ENCODE peak calls at places on chromosomes 1 and 21, in seven cellular contexts. L, X, M, D, Y, P and W are unnamed samples. For H3K9me3, the result is how much of the 10 kb centered on the place peaks cover.

GRCh38 chr1:157092831-157093230 is 6.8 kb downstream of the ETV3L start:
- DNase-seq in M (no peak), P (peak), Y (peak), L (peak), X (peak), D (no peak), W (peak)

GRCh38 chr1:165686971-165687433 is 11.4 kb downstream of the ALDH9A1 start:
- DNase-seq in Y (no peak), P (no peak), M (no peak), L (no peak), X (no peak), D (no peak), W (no peak)

GRCh38 chr1:183287191-183287675 is 101.2 kb downstream of the LAMC2 start:
- DNase-seq in D (no peak), X (peak), P (no peak), L (no peak), Y (peak), M (no peak), W (peak)

GRCh38 chr1:199684686-199685273 is 342.7 kb upstream of the NR5A2 start:
- DNase-seq in D (no peak), L (peak), M (peak), P (no peak), Y (no peak), X (no peak), W (peak)

GRCh38 chr1:20472860-20473711 is 12.9 kb downstream of the CAMK2N1 start:
- DNase-seq in L (peak), M (peak), D (no peak), X (peak), P (no peak), Y (peak), W (peak)

GRCh38 chr1:199218065-199218464 is 579.2 kb downstream of the PTPRC start:
- DNase-seq in D (no peak), M (no peak), Y (no peak), L (no peak), X (no peak), P (peak), W (no peak)

GRCh38 chr21:35204850-35205564 is 155.9 kb upstream of the RUNX1 start:
- DNase-seq in Y (peak), L (peak), M (peak), D (peak), P (peak), X (peak), W (peak)

GRCh38 chr1:165943198-165943597 is 115.8 kb downstream of the UCK2 start:
- DNase-seq in X (no peak), Y (no peak), D (no peak), M (no peak), P (no peak), L (no peak), W (no peak)

GRCh38 chr1:203929741-203930309 is 68.4 kb downstream of the SNRPE start:
- DNase-seq in P (no peak), D (no peak), X (no peak), Y (no peak), M (no peak), L (no peak), W (no peak)

GRCh38 chr1:100360790-100361232 is 8.5 kb downstream of the CDC14A start:
- DNase-seq in P (no peak), M (no peak), Y (peak), X (peak), D (no peak), L (peak), W (peak)

GRCh38 chr1:24392604-24392946 is 21.0 kb downstream of the STPG1 start:
- DNase-seq in M (no peak), L (no peak), Y (no peak), D (no peak), P (no peak), X (no peak), W (no peak)
- H3K9me3 ChIP-seq in M (under half), L (under half), Y (under half), D (under half), P (under half), X (under half), W (under half)

DNA sequence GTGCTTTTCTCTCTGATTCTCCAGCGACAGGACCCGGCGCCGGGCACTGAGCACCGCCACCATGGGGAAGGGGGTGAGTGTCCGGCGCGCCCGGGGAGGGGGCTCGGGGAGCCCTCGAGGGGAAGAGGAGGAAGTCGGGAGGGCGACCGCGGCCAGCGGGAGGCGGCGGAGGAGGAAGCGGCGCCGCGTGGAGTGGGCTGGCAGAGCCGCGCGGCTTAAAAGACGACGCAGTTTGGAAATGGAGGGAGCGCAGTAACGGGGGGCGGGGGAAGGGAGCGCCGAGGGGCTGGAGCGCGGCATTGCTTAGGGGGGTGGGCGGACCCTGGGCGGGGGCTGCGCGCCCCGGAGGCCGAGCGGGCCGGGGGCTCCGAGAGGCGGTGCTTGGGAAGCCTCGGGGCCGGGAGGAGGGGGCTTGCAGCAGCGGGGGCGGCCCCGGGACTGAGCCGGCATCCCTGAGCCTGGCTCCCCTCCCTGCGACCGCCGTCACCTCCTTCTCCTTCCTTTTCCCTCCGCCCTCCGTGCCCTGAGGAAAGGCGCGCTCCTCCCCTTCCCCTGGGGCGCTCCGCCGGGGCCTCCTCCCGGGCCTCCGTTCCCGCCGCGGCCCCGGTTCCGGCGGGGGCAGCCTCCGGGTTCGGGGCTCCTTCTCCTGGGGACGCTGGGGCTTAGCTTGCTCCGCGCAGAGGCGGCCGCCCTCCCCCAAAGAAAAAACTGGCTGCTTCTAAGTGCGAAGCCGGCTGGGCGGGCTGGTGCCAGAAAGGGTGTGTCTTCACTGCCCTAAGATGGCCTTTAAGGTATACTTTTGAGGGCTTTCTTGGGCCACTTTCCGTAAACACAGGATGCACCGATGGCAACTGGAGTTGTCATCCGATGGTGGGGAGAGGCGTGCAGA is 651 bp downstream of the ATP1A1 start:
- DNase-seq in P (peak), D (peak), L (peak), M (peak), X (peak), Y (peak), W (peak)
- TF ChIP-seq POLR2A in P (no peak), D (peak), L (no peak), M (peak), X (peak), Y (peak), W (no peak)

GRCh38 chr1:164311376-164311775 is 247.6 kb upstream of the PBX1 start:
- DNase-seq in D (no peak), Y (no peak), M (no peak), L (no peak), P (no peak), X (no peak), W (no peak)

GRCh38 chr1:164308101-164308500 is 250.9 kb upstream of the PBX1 start:
- DNase-seq in M (no peak), P (no peak), Y (no peak), X (no peak), L (no peak), D (no peak), W (no peak)

DNA sequence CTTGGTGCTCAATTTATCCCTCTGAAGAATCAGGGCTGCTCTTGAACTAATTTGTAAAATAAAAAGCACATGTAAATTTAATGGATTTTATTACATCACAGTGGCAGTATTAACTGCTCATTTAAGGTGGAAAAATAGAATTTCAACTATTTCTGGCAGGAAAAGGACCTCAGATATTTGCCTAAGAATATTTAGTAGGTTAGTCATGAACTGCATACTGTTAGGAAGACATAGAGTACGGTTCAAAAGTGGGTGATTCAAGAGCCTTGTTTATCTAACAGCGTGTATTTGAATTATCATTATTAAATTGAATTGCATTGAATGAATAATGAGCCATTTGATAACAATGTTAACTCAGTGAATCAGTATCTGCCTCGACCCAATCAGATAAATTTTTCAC is 248.8 kb upstream of the PBX1 start:
- DNase-seq in M (no peak), L (no peak), D (no peak), Y (no peak), P (no peak), X (no peak), W (no peak)
- H3K9me3 ChIP-seq in M (under half), L (under half), D (under half), Y (under half), P (under half), X (under half), W (under half)

DNA sequence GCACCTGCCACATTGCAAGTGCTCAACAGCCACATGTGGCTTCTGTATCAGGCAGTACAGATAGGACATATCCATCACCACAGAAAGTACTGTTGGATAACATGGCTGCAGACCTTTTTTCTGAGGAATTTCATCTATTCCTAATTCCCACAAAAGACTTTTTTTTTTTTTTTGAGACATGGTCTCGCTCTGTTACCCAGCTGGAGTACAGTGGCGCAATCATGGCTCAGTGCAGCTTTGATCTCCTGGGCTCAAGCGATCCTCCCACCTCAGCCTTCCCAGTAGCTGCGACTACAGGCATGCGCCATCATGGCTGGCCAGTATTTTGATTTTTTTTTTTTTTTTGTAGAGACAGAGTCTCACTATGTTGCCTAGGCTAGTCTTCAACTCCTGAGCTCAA is 33.3 kb downstream of the YARS1 start:
- DNase-seq in D (no peak), M (no peak), X (no peak), Y (no peak), P (no peak), L (no peak), W (no peak)
- TF ChIP-seq POLR2A in D (no peak), M (no peak), X (no peak), Y (no peak), P (no peak), L (no peak), W (no peak)

GRCh38 chr21:28150778-28151177 is 841.9 kb downstream of the LTN1 start:
- DNase-seq in X (no peak), Y (no peak), L (no peak), D (no peak), P (no peak), M (no peak), W (no peak)

GRCh38 chr21:28152729-28153128 is 839.9 kb downstream of the LTN1 start:
- DNase-seq in L (no peak), X (no peak), D (no peak), Y (no peak), P (no peak), M (no peak), W (no peak)

GRCh38 chr21:28144653-28145052 is 848.0 kb downstream of the LTN1 start:
- DNase-seq in X (no peak), L (no peak), M (no peak), P (no peak), D (no peak), Y (no peak), W (no peak)

GRCh38 chr21:28150021-28150420 is 842.7 kb downstream of the LTN1 start:
- DNase-seq in X (no peak), P (no peak), L (no peak), M (no peak), Y (no peak), D (no peak), W (no peak)

GRCh38 chr21:28148400-28149064 is 844.1 kb downstream of the LTN1 start:
- DNase-seq in M (no peak), Y (no peak), D (no peak), L (peak), X (no peak), P (no peak), W (peak)
- H3K9me3 ChIP-seq in M (under half), Y (under half), D (under half), L (under half), X (under half), P (under half), W (under half)

DNA sequence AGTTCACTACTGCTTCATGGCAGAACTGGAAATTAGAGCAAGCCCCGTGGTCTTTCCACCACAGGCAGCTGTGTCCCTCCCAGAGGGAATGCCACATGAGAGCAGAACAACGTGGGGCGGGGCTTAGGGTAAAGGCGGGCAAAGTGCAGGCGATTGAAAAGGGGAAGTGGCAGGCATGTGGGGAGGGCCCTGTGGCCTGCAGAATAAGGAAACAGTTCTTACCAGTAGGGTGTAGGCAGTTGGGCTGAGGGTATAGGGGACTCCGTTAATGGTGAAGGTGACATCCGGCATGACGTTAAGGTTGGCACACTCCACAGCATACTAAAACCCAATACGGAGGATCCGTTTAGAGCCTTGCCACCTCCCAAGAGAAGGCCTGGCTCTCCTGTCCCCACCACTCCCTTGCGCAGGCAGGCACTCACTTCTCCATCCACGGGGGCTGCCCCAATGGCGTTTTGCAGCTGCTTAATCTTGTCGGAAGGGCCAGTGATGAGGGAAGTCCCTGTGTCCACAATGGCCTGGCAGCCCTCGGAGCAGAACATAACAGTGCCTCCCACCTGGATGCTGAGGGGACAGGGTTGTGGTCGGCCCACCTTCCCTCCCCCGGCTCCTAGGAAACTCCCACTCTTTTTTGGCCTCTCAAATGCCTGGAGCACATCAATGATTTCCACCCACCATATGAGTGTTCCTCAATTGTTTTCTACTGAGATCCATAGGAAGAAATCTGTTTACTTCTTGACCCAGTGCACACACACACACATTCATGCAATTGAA is 9.1 kb upstream of the RAB7B start:
- DNase-seq in Y (no peak), P (peak), X (no peak), L (peak), D (peak), M (peak), W (peak)
- TF ChIP-seq POLR2A in Y (no peak), P (no peak), X (no peak), L (no peak), D (no peak), M (no peak), W (no peak)

GRCh38 chr1:2961661-2962060 is 59.6 kb upstream of the ACTRT2 start:
- DNase-seq in L (no peak), D (peak), P (peak), X (no peak), M (no peak), Y (no peak), W (no peak)

GRCh38 chr1:2961081-2961480 is 60.2 kb upstream of the ACTRT2 start:
- DNase-seq in X (no peak), L (no peak), P (peak), D (peak), Y (no peak), M (no peak), W (no peak)

GRCh38 chr1:2962946-2963345 is 58.3 kb upstream of the ACTRT2 start:
- DNase-seq in D (peak), L (no peak), P (peak), Y (no peak), M (no peak), X (no peak), W (no peak)

GRCh38 chr1:2962541-2962940 is 58.7 kb upstream of the ACTRT2 start:
- DNase-seq in X (no peak), L (no peak), P (peak), Y (no peak), D (peak), M (no peak), W (no peak)

DNA sequence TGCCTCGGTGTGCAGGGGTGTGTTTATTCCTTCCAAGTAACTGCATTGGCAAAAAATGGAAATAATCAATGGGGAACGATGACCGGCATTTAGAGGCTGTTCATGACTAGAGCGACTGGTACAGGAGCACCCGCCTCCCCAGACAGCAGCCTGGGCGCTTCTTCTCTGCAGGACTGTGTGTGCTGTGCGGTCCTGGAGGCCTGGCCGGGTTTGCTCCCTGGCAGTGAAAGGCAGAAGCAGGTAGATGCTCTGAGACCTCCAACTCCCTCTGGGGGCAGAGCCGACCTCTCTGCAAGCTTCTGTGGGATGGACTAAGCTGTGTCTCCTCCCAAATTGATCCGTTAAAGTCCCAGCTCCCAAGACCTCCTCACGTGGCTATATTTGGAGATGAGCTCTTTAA is 59.2 kb upstream of the ACTRT2 start:
- DNase-seq in Y (no peak), P (peak), M (no peak), L (no peak), X (no peak), D (peak), W (no peak)
- H3K9me3 ChIP-seq in Y (under half), P (under half), M (under half), L (under half), X (under half), D (under half), W (under half)

DNA sequence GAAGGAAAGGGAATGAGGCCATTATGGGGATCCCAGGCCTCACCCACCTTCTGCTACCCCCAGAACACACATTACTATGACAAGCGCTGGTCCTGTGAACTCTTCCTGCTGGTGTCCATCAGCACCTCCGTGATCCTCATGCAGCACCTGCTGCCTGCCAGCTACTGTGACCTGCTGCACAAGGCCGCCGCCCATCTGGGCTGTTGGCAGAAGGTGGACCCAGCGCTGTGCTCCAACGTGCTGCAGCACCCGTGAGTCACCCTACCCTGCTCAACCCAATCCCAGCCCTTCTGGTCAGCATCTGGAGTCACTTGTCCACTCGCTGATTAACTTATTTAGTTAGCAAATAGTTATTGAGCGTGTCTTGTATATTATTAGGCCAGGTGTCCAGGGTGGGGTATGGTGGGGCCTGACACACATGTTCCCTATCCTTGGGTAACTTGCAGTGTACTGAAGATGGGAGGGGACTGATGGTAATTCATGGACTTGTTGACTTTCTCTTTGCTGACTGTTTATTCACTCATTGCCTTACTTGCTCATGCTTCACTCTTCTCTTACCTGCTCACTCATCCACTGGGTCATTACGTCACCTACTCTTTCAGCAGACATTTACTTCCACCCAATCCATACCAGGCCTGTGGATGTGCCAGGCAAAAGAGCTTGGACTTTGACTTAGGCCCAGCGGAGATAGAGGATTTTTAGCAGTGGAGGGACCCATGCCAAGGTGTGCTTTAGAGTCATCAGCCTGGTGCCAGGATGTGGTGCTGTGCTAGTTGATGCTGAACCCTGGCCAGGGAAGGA is 12.9 kb upstream of the KPNA6 start:
- DNase-seq in M (peak), X (no peak), L (no peak), P (peak), Y (no peak), D (no peak), W (no peak)
- TF ChIP-seq POLR2A in M (no peak), X (no peak), L (no peak), P (no peak), Y (no peak), D (no peak), W (no peak)